ENCODE peak calls at places on chromosomes 3 and 15, in four cellular contexts. Y is IMR-90, J is lower lobe of right lung, A is upper lobe of left lung. E is an unnamed sample.

GRCh38 chr3:11638669-11639402 is 4.9 kb downstream of the VGLL4 start:
- DNase-seq in A (no peak), J (no peak), Y (no peak), E (no peak)

GRCh38 chr15:95470997-95471692 is 859.4 kb upstream of the NR2F2 start:
- DNase-seq in A (no peak), Y (peak), J (no peak), E (no peak)

GRCh38 chr3:55549172-55549571 is 62.1 kb upstream of the WNT5A start:
- DNase-seq in J (no peak), Y (peak), A (no peak), E (no peak)

GRCh38 chr15:90994059-90994416 is 297 bp downstream of the PRC1 start:
- DNase-seq in J (peak), Y (no peak), A (peak), E (no peak)

GRCh38 chr3:66809579-66809958 is 188.5 kb upstream of the KBTBD8 start:
- DNase-seq in A (no peak), J (no peak), Y (no peak), E (no peak)

GRCh38 chr3:134677196-134677986 is 26.6 kb upstream of the KY start:
- DNase-seq in Y (no peak), A (peak), J (peak), E (no peak)

GRCh38 chr3:109364088-109364487 is 26.7 kb upstream of the DPPA4 start:
- DNase-seq in A (no peak), J (no peak), Y (no peak), E (no peak)

GRCh38 chr3:135992072-135992471 is 26.5 kb downstream of the PPP2R3A start:
- DNase-seq in Y (peak), J (no peak), A (no peak), E (peak)

GRCh38 chr15:70098461-70099166 is 897 bp upstream of the TLE3 start:
- DNase-seq in Y (no peak), J (peak), A (peak), E (no peak)

DNA sequence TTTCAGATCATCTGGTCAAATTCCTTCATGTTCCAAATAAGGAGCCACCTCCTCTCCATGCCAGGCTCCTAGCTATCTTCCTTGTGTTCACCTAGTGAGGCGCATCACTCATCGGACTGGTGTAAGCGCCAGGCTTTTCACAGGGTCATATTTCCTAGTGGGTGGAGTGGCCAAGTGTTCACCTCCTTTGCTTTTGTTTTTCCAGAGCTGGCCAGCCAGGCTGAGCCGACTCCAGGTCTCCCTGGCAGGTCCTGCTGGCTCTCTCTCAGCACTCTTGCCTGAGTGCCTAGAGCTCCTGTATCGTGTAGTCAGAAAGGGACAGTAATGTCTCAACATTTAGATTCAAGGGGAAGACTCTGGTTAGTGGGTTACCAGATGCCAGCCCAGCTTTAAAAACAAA is 31.0 kb downstream of the HEG1 start:
- DNase-seq in A (no peak), J (no peak), Y (no peak), E (no peak)
- H3K27ac ChIP-seq in A (peak), J (peak), Y (no peak), E (peak)

GRCh38 chr3:48492461-48493202 is 11.3 kb downstream of the SHISA5 start:
- DNase-seq in A (no peak), Y (no peak), J (no peak), E (no peak)
- H3K27ac ChIP-seq in A (no peak), Y (no peak), J (no peak), E (no peak)

GRCh38 chr3:43035801-43036340 is 56.8 kb downstream of the GASK1A start:
- DNase-seq in J (no peak), Y (no peak), A (no peak), E (no peak)
- H3K27ac ChIP-seq in J (no peak), Y (no peak), A (no peak), E (no peak)

DNA sequence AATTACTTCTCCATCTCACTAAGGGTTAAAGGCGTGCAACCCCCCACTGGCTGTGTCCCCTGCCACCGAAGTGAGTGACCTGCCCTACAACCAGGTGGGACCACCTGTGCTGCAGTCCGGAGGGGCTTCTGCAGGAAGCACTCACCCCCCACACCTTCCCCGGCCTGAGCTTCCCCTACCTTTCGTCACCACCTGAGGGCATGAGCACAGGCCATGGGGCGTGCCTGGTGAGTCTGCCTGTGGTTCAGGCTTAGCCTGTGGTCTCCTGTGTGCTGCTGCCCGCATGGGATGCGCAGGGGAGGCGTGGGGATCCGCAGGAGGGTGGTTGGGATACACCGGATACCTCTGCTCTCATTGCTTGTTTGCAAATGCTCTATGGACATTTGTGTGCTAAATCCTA is 46.0 kb downstream of the KLHL25 start:
- DNase-seq in A (no peak), Y (no peak), J (no peak), E (peak)
- H3K27ac ChIP-seq in A (peak), Y (no peak), J (no peak), E (no peak)

GRCh38 chr3:159761826-159762225 is 226.8 kb upstream of the IL12A start:
- DNase-seq in Y (no peak), A (no peak), J (no peak), E (no peak)

GRCh38 chr3:159762981-159763465 is 225.6 kb upstream of the IL12A start:
- DNase-seq in J (peak), A (peak), Y (peak), E (peak)

GRCh38 chr3:159761377-159761776 is 227.3 kb upstream of the IL12A start:
- DNase-seq in Y (peak), J (no peak), A (peak), E (peak)

GRCh38 chr3:159763466-159764210 is 225.0 kb upstream of the IL12A start:
- DNase-seq in A (peak), J (peak), Y (peak), E (peak)

DNA sequence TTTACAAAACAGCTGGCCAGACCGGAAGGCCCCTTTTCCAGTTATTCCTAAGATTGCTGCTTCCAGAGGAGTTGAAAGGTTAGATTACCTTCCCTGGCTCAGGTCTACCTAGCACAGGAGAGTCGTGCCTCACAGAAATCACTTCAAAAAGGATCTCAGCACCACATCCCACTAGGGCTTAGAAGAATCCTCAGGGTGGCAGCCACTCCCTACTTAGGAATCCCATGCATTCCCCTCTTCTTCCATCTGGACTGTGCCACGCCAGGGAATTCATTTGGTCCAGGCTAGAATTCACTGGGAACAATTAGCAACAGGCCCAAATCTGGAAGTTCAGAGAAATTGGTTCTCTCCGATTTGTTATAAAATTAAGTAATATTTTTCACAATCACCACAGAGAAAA is 226.4 kb upstream of the IL12A start:
- DNase-seq in Y (no peak), A (no peak), J (no peak), E (no peak)
- H3K27ac ChIP-seq in Y (peak), A (peak), J (peak), E (peak)

GRCh38 chr3:27590437-27591320 is 106.5 kb upstream of the SLC4A7 start:
- DNase-seq in Y (peak), A (no peak), J (no peak), E (no peak)
- H3K27ac ChIP-seq in Y (peak), A (peak), J (peak), E (peak)